ENCODE peak calls at places on chromosomes 2 and 18, in ten cellular contexts. O is PC-3; I is kidney epithelial cell; M is lower lobe of right lung; U is RWPE2; T is left cardiac atrium; W is A549; C is islet precursor cell; V is effector memory CD4-positive, alpha-beta T cell; X is amniotic epithelial cell. B is an unnamed sample.

GRCh38 chr18:2293109-2293839 is 278.0 kb downstream of the METTL4 start:
- DNase-seq in X (no peak), M (no peak), C (peak), I (no peak), W (peak), U (no peak), V (no peak), T (no peak), O (no peak), B (no peak)

GRCh38 chr2:3986530-3987258 is 283.3 kb downstream of the DCDC2C start:
- DNase-seq in V (no peak), U (no peak), C (no peak), M (no peak), W (no peak), O (no peak), I (no peak), X (no peak), T (no peak), B (no peak)

GRCh38 chr2:207044963-207045362 is 105.6 kb downstream of the CPO start:
- DNase-seq in T (no peak), M (no peak), O (no peak), I (no peak), W (no peak), U (no peak), X (no peak), V (no peak), C (no peak), B (no peak)

GRCh38 chr2:67917332-67918054 is 145.3 kb downstream of the C1D start:
- DNase-seq in I (peak), X (peak), V (no peak), W (peak), O (peak), T (no peak), M (no peak), C (no peak), U (peak), B (peak)

GRCh38 chr2:215028231-215028630 is 110.2 kb downstream of the ABCA12 start:
- DNase-seq in W (no peak), C (no peak), U (no peak), V (no peak), X (no peak), I (no peak), T (no peak), M (no peak), O (peak), B (peak)

GRCh38 chr2:27288610-27289009 is 6.4 kb downstream of the TRIM54 start:
- DNase-seq in U (no peak), M (no peak), C (no peak), X (no peak), O (no peak), I (no peak), V (no peak), T (no peak), W (no peak), B (no peak)

GRCh38 chr2:144459937-144460336 is 60.0 kb downstream of the ZEB2 start:
- DNase-seq in O (no peak), I (no peak), T (no peak), M (no peak), W (no peak), U (no peak), V (peak), X (peak), C (no peak), B (peak)

GRCh38 chr2:74554821-74555531 is 456 bp downstream of the DOK1 start:
- DNase-seq in O (no peak), C (peak), T (peak), I (no peak), V (no peak), U (no peak), X (peak), W (no peak), M (peak), B (no peak)

GRCh38 chr2:14716319-14716718 is 83.8 kb downstream of the LRATD1 start:
- DNase-seq in V (no peak), C (no peak), M (no peak), O (no peak), W (no peak), X (no peak), I (no peak), U (no peak), T (no peak), B (no peak)

GRCh38 chr2:85541753-85542457 is 2.9 kb downstream of the MAT2A start:
- DNase-seq in V (no peak), X (no peak), M (no peak), C (no peak), I (no peak), T (no peak), U (no peak), W (no peak), O (no peak), B (peak)

GRCh38 chr2:240392084-240392947 is 43.1 kb upstream of the GPC1 start:
- DNase-seq in U (peak), X (no peak), I (no peak), M (peak), C (peak), T (peak), W (no peak), V (no peak), O (no peak), B (no peak)

GRCh38 chr2:100274566-100275199 is 47.6 kb downstream of the LONRF2 start:
- DNase-seq in V (no peak), M (no peak), I (no peak), O (no peak), T (no peak), C (peak), U (no peak), X (no peak), W (no peak), B (no peak)

GRCh38 chr18:76592981-76593381 is 97.9 kb upstream of the ZNF516 start:
- DNase-seq in U (no peak), W (no peak), I (no peak), X (peak), M (no peak), T (no peak), V (no peak), C (peak), O (no peak), B (no peak)

GRCh38 chr2:46850742-46851141 is 64.9 kb downstream of the MCFD2 start:
- DNase-seq in W (peak), X (peak), U (peak), V (no peak), T (peak), C (no peak), M (no peak), I (peak), O (peak), B (peak)

GRCh38 chr2:28632791-28633190 is 118.8 kb upstream of the PPP1CB start:
- DNase-seq in M (no peak), W (no peak), C (no peak), O (no peak), I (no peak), U (no peak), T (no peak), X (no peak), V (no peak), B (no peak)

GRCh38 chr2:27875089-27875881 is 14.9 kb downstream of the RBKS start:
- DNase-seq in U (no peak), O (no peak), W (no peak), M (no peak), T (no peak), V (no peak), C (no peak), X (peak), I (no peak), B (no peak)

GRCh38 chr2:8586397-8587051 is 95.3 kb upstream of the ID2 start:
- DNase-seq in O (no peak), C (peak), V (no peak), I (no peak), U (no peak), M (no peak), X (no peak), T (peak), W (no peak), B (no peak)

GRCh38 chr2:190272457-190272842 is 47.2 kb downstream of the HIBCH start:
- DNase-seq in C (no peak), O (no peak), T (no peak), U (no peak), V (no peak), M (no peak), W (no peak), X (no peak), I (no peak), B (no peak)

GRCh38 chr2:71721362-71721665 is 268.0 kb downstream of the DYSF start:
- DNase-seq in X (no peak), C (no peak), O (no peak), V (no peak), U (no peak), W (no peak), I (no peak), T (no peak), M (no peak), B (no peak)

GRCh38 chr18:50006470-50007046 is 188.4 kb downstream of the MYO5B start:
- DNase-seq in C (no peak), T (no peak), I (no peak), U (no peak), V (no peak), O (no peak), W (no peak), X (no peak), M (no peak), B (no peak)

GRCh38 chr18:12014521-12014920 is 33.2 kb downstream of the IMPA2 start:
- DNase-seq in X (no peak), U (no peak), C (no peak), V (no peak), W (no peak), T (no peak), M (peak), I (no peak), O (no peak), B (peak)

GRCh38 chr2:69208023-69208595 is 178.9 kb downstream of the GFPT1 start:
- DNase-seq in I (no peak), T (no peak), O (peak), U (no peak), M (no peak), V (no peak), W (peak), X (no peak), C (no peak), B (peak)

GRCh38 chr2:26649322-26649721 is 8.2 kb upstream of the CIB4 start:
- DNase-seq in V (no peak), C (peak), O (no peak), W (no peak), U (no peak), I (no peak), T (no peak), M (no peak), X (no peak), B (no peak)

GRCh38 chr2:109185338-109185737 is 56.3 kb downstream of the SH3RF3 start:
- DNase-seq in C (peak), U (no peak), X (peak), I (no peak), M (no peak), O (no peak), W (peak), T (peak), V (no peak), B (peak)

GRCh38 chr2:15754703-15755099 is 163.0 kb downstream of the DDX1 start:
- DNase-seq in U (no peak), T (no peak), V (no peak), C (peak), W (no peak), X (no peak), O (no peak), I (no peak), M (no peak), B (no peak)

GRCh38 chr2:28350791-28351285 is 41.8 kb upstream of the FOSL2 start:
- DNase-seq in M (peak), T (no peak), C (no peak), I (no peak), U (no peak), V (no peak), O (no peak), X (no peak), W (no peak), B (no peak)

GRCh38 chr18:8507361-8507760 is 101.9 kb upstream of the RAB12 start:
- DNase-seq in I (no peak), U (no peak), M (no peak), O (no peak), V (no peak), W (peak), X (peak), T (no peak), C (no peak), B (peak)

GRCh38 chr2:109257653-109258052 is 128.6 kb downstream of the SH3RF3 start:
- DNase-seq in O (no peak), C (peak), X (no peak), U (no peak), V (no peak), W (no peak), T (peak), I (no peak), M (no peak), B (no peak)

GRCh38 chr2:86274265-86274917 is 63.0 kb downstream of the REEP1 start:
- DNase-seq in C (no peak), V (no peak), M (no peak), T (no peak), X (peak), O (peak), I (peak), U (no peak), W (peak), B (peak)

GRCh38 chr2:224369028-224369632 is 32.8 kb downstream of the FAM124B start:
- DNase-seq in T (no peak), M (no peak), V (no peak), O (peak), C (no peak), U (no peak), X (peak), W (peak), I (no peak), B (peak)

GRCh38 chr2:25529034-25529433 is 144.3 kb downstream of the DTNB start:
- DNase-seq in T (no peak), C (no peak), I (no peak), O (no peak), X (no peak), M (no peak), W (no peak), U (no peak), V (no peak), B (no peak)

GRCh38 chr2:179917272-179917671 is 55.9 kb upstream of the ZNF385B start:
- DNase-seq in U (no peak), V (no peak), M (no peak), T (no peak), X (peak), C (no peak), W (peak), I (no peak), O (peak), B (peak)

GRCh38 chr2:27174638-27175037 is 25.8 kb downstream of the TCF23 start:
- DNase-seq in C (no peak), U (no peak), T (no peak), O (no peak), X (peak), M (no peak), V (no peak), W (no peak), I (no peak), B (no peak)

GRCh38 chr2:148614332-148615049 is 30.1 kb upstream of the EPC2 start:
- DNase-seq in U (peak), I (peak), T (no peak), V (no peak), W (peak), M (peak), C (peak), O (peak), X (peak), B (peak)

GRCh38 chr2:145874466-145874865 is 1354.5 kb upstream of the ZEB2 start:
- DNase-seq in V (no peak), X (peak), U (no peak), T (peak), I (peak), W (no peak), M (no peak), O (peak), C (no peak), B (peak)

GRCh38 chr2:9179572-9180201 is 26.9 kb upstream of the ASAP2 start:
- DNase-seq in T (peak), X (peak), M (no peak), U (peak), C (peak), W (peak), V (no peak), I (no peak), O (peak), B (peak)